ENCODE peak calls at places on chromosomes 16 and 17, in seven cellular contexts. O, U, Q, G, T, K and I are unnamed samples.

GRCh38 chr17:44826123-44826790 is 3.8 kb downstream of the GJC1 start:
- DNase-seq in G (no peak), T (no peak), Q (peak; percentile 71), K (peak; percentile 9), O (no peak), U (no peak), I (no peak)

GRCh38 chr16:55372792-55373488 is 48.9 kb downstream of the IRX6 start:
- DNase-seq in O (no peak), Q (no peak), T (no peak), K (no peak), U (no peak), G (no peak), I (no peak)

GRCh38 chr16:68403704-68404103 is 44.6 kb downstream of the SMPD3 start:
- DNase-seq in K (no peak), O (no peak), T (no peak), U (no peak), G (no peak), Q (no peak), I (peak; percentile 35)

GRCh38 chr17:7184091-7184488 is 4.9 kb upstream of the ASGR1 start:
- DNase-seq in T (no peak), K (no peak), U (no peak), Q (no peak), O (no peak), G (peak; percentile 67), I (peak; percentile 52)

GRCh38 chr17:48438662-48439061 is 8.6 kb upstream of the SKAP1 start:
- DNase-seq in K (no peak), O (no peak), G (no peak), T (no peak), U (no peak), Q (no peak), I (no peak)

GRCh38 chr17:71187145-71187878 is 933.5 kb upstream of the SOX9 start:
- DNase-seq in Q (no peak), G (no peak), O (no peak), T (no peak), K (no peak), U (no peak), I (no peak)

GRCh38 chr17:76537578-76538280 is at the start of gene CYGB:
- DNase-seq in K (no peak), G (no peak), U (no peak), T (no peak), O (no peak), Q (peak; percentile 62), I (peak; percentile 78)

GRCh38 chr16:26816266-26816665 is 250.5 kb upstream of the C16orf82 start:
- DNase-seq in T (peak; percentile 23), O (no peak), Q (no peak), U (no peak), G (no peak), K (no peak), I (no peak)

GRCh38 chr16:89133457-89134127 is 38.0 kb upstream of the CDH15 start:
- DNase-seq in T (no peak), O (no peak), K (no peak), G (no peak), Q (no peak), U (peak; percentile 7), I (peak; percentile 92)

GRCh38 chr16:87843678-87844373 is 25.5 kb downstream of the SLC7A5 start:
- DNase-seq in U (peak; percentile 44), O (no peak), Q (no peak), G (no peak), K (no peak), T (no peak), I (no peak)

GRCh38 chr17:4899341-4900230 is at the start of gene C17orf107:
- DNase-seq in O (no peak), U (peak; percentile 86), K (no peak), Q (peak; percentile 79), T (no peak), G (peak; percentile 78), I (peak; percentile 94)

GRCh38 chr16:85436207-85436606 is 176.9 kb upstream of the GSE1 start:
- DNase-seq in T (no peak), U (no peak), Q (no peak), O (no peak), G (no peak), K (no peak), I (no peak)

GRCh38 chr16:424033-424622 is 1.3 kb upstream of the RAB11FIP3 start:
- DNase-seq in K (no peak), G (peak; percentile 69), O (no peak), T (no peak), Q (peak; percentile 97), U (no peak), I (no peak)

DNA sequence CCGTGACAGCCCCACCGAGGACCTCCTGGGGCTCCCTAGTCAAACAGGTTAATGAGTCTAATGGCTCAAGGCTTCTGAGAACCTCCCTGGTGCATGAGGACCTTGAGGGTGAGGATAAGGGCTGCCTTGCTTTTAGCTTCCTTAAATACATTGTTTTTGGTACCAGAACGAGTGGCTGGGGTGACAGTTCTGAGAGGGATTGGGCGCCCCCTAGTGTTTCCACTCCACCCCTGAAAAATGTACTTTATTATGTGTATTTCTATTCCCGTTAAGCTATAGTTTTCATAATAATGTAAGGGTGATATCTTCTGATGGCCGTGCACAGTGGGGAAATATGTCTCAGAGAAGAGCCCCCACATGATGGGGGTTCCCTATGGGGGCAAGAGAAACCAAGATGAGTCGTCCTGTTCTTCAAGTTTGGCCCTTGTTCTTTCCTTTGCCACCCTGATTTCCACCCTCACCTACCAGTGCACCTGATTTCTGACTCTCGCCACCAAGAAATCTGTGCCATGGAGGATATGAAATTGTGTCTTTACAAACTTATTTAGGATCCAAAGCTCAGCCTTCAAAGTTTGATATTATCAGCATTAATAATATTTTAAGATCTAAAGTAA is 14.5 kb upstream of the VWA3A start:
- DNase-seq in U (peak; percentile 74), G (peak; percentile 54), O (no peak), T (no peak), Q (peak; percentile 78), K (peak; percentile 49), I (no peak)
- TF ChIP-seq CTCF in U (peak; percentile 81), G (peak; percentile 52), O (peak; percentile 86), T (peak; percentile 90), Q (peak; percentile 76), K (peak; percentile 83), I (peak; percentile 92)

GRCh38 chr16:49701867-49702494 is 153.9 kb downstream of the ZNF423 start:
- DNase-seq in G (peak; percentile 46), T (no peak), U (peak; percentile 82), Q (no peak), K (no peak), O (no peak), I (no peak)

GRCh38 chr16:49706620-49707355 is 149.1 kb downstream of the ZNF423 start:
- DNase-seq in Q (no peak), K (no peak), O (no peak), U (no peak), G (no peak), T (no peak), I (no peak)

GRCh38 chr16:49700928-49701685 is 154.8 kb downstream of the ZNF423 start:
- DNase-seq in T (no peak), G (no peak), Q (no peak), O (no peak), K (no peak), U (no peak), I (no peak)

GRCh38 chr16:49703494-49703893 is 152.4 kb downstream of the ZNF423 start:
- DNase-seq in K (no peak), T (no peak), G (no peak), Q (no peak), U (no peak), O (no peak), I (no peak)

GRCh38 chr16:49704586-49705155 is 151.2 kb downstream of the ZNF423 start:
- DNase-seq in O (no peak), T (no peak), K (no peak), Q (peak; percentile 19), U (no peak), G (no peak), I (no peak)
- TF ChIP-seq CTCF in O (no peak), T (no peak), K (no peak), Q (no peak), U (no peak), G (no peak), I (no peak)

GRCh38 chr17:18860161-18860972 is 2.4 kb downstream of the PRPSAP2 start:
- DNase-seq in T (peak; percentile 10), K (no peak), G (no peak), O (no peak), U (no peak), Q (peak; percentile 33), I (no peak)

GRCh38 chr17:18855831-18856624 is 1.9 kb upstream of the PRPSAP2 start:
- DNase-seq in K (peak; percentile 94), U (peak; percentile 87), G (peak; percentile 95), T (peak; percentile 95), Q (peak; percentile 94), O (peak; percentile 72), I (peak; percentile 95)

GRCh38 chr17:18858567-18859245 is 775 bp downstream of the PRPSAP2 start:
- DNase-seq in T (no peak), O (no peak), K (no peak), U (no peak), G (no peak), Q (no peak), I (no peak)

GRCh38 chr17:18859256-18859655 is 1.3 kb downstream of the PRPSAP2 start:
- DNase-seq in G (no peak), O (no peak), K (no peak), T (no peak), U (no peak), Q (peak; percentile 66), I (no peak)

DNA sequence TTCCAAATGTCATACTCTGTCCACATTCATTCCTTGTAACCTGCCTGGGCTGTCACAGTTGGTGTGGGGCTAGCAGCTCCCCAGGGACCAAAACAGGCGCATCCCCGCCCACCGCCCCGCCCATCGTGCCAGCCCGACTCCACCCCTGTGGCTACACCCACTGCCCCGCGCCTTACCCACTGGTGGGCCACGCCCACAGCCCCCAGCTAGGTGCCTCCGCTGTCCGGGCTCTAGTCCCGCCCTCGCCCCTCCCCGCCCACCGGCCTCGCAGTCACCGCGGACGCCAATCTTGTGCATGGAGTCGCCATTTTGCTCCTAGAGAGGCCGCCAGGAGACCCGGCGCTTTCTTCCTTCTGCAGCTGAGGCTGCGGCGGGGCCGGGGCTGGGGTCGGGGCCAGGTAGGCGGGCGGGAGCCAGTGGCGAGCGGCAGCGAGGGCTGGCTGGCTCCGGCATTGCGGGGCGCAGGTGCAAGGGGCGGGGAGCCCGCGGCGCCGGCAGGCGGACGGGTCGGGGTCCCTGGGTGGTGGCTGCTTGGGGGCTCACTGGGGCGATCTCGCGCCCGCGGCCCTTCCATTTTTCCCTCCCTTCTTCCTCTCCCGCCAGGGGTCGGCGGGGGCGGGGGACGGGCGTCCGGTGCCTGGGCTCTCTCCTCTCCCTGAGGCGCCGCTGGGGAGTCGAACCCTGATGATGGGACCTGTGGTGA is at the start of gene PRPSAP2:
- DNase-seq in O (peak; percentile 88), U (peak; percentile 98), T (peak; percentile 98), G (peak; percentile 96), K (peak; percentile 97), Q (peak; percentile 93), I (peak; percentile 98)
- TF ChIP-seq CTCF in O (no peak), U (no peak), T (no peak), G (no peak), K (no peak), Q (no peak), I (peak; percentile 31)

GRCh38 chr17:19418312-19418992 is 7.4 kb downstream of the RNF112 start:
- DNase-seq in G (no peak), T (no peak), U (no peak), Q (peak; percentile 81), O (no peak), K (no peak), I (no peak)
- TF ChIP-seq CTCF in G (no peak), T (no peak), U (no peak), Q (no peak), O (no peak), K (no peak), I (no peak)

GRCh38 chr16:77514500-77515225 is 79.8 kb upstream of the ADAMTS18 start:
- DNase-seq in G (no peak), K (no peak), T (no peak), Q (no peak), U (no peak), O (no peak), I (no peak)

GRCh38 chr16:77511053-77511452 is 76.2 kb upstream of the ADAMTS18 start:
- DNase-seq in Q (no peak), G (no peak), T (no peak), U (no peak), O (no peak), K (no peak), I (no peak)
- TF ChIP-seq CTCF in Q (no peak), G (no peak), T (no peak), U (no peak), O (no peak), K (no peak), I (no peak)